ENCODE peak calls at places on chromosomes 7 and 10, in seven cellular contexts. T, K, D, O, P, U and Z are unnamed samples.

GRCh38 chr10:12835709-12836108 is 165.8 kb downstream of the CCDC3 start:
- DNase-seq in T (no peak), K (no peak), D (no peak), O (no peak), P (no peak), U (peak), Z (no peak)

GRCh38 chr10:111475720-111476119 is 398.9 kb downstream of the ADRA2A start:
- DNase-seq in T (no peak), K (no peak), D (peak), O (no peak), P (no peak), U (no peak), Z (no peak)

GRCh38 chr10:54667136-54667535 is 133.9 kb downstream of the PCDH15 start:
- DNase-seq in T (no peak), K (no peak), D (peak), O (no peak), P (no peak), U (no peak), Z (no peak)

GRCh38 chr10:99280472-99280871 is 44.8 kb upstream of the HPSE2 start:
- DNase-seq in T (no peak), K (no peak), D (no peak), O (no peak), P (no peak), U (no peak), Z (no peak)

GRCh38 chr10:12348870-12349627 is at the start of gene CAMK1D:
- DNase-seq in T (peak), K (peak), D (no peak), O (peak), P (peak), U (no peak), Z (peak)

GRCh38 chr7:4702961-4703512 is 20.9 kb downstream of the FOXK1 start:
- DNase-seq in T (no peak), K (no peak), D (no peak), O (no peak), P (peak), U (no peak), Z (peak)

GRCh38 chr7:35565927-35566326 is 129.0 kb downstream of the HERPUD2 start:
- DNase-seq in T (no peak), K (no peak), D (no peak), O (no peak), P (no peak), U (no peak), Z (no peak)

GRCh38 chr10:72079356-72079755 is 9.0 kb downstream of the SPOCK2 start:
- DNase-seq in T (peak), K (no peak), D (no peak), O (no peak), P (no peak), U (no peak), Z (no peak)

GRCh38 chr7:104686286-104686685 is 327.7 kb upstream of the KMT2E start:
- DNase-seq in T (no peak), K (no peak), D (no peak), O (no peak), P (no peak), U (no peak), Z (no peak)

GRCh38 chr7:28155964-28156363 is 24.6 kb downstream of the JAZF1 start:
- DNase-seq in T (no peak), K (no peak), D (peak), O (no peak), P (no peak), U (no peak), Z (no peak)

GRCh38 chr7:120060283-120060682 is 212.7 kb upstream of the KCND2 start:
- DNase-seq in T (no peak), K (no peak), D (no peak), O (no peak), P (no peak), U (no peak), Z (peak)

GRCh38 chr10:92792661-92793060 is 55.7 kb upstream of the EXOC6 start:
- DNase-seq in T (no peak), K (no peak), D (no peak), O (no peak), P (no peak), U (no peak), Z (no peak)

GRCh38 chr7:18895456-18895855 is 222.0 kb downstream of the TWIST1 start:
- DNase-seq in T (no peak), K (peak), D (no peak), O (no peak), P (no peak), U (peak), Z (no peak)

GRCh38 chr7:102860351-102860811 is 52.4 kb upstream of the LRRC17 start:
- DNase-seq in T (peak), K (no peak), D (peak), O (no peak), P (no peak), U (no peak), Z (no peak)

GRCh38 chr7:16193631-16194030 is 227.7 kb downstream of the CRPPA start:
- DNase-seq in T (no peak), K (no peak), D (no peak), O (no peak), P (no peak), U (no peak), Z (no peak)

GRCh38 chr7:121366852-121367431 is 29.2 kb downstream of the FAM3C start:
- DNase-seq in T (peak), K (peak), D (peak), O (peak), P (no peak), U (no peak), Z (peak)

GRCh38 chr10:116470071-116470470 is 42.4 kb downstream of the PNLIPRP3 start:
- DNase-seq in T (no peak), K (no peak), D (no peak), O (peak), P (no peak), U (no peak), Z (no peak)

GRCh38 chr7:16669581-16669980 is 23.6 kb downstream of the BZW2 start:
- DNase-seq in T (no peak), K (no peak), D (no peak), O (no peak), P (no peak), U (no peak), Z (no peak)

GRCh38 chr10:75107756-75108683 is 3.4 kb upstream of the SAMD8 start:
- DNase-seq in T (no peak), K (no peak), D (no peak), O (peak), P (no peak), U (peak), Z (peak)

GRCh38 chr7:48112431-48113165 is 23.5 kb downstream of the UPP1 start:
- DNase-seq in T (no peak), K (no peak), D (no peak), O (no peak), P (no peak), U (no peak), Z (no peak)

GRCh38 chr10:61890881-61891409 is 10.6 kb upstream of the ARID5B start:
- DNase-seq in T (no peak), K (no peak), D (no peak), O (no peak), P (no peak), U (no peak), Z (no peak)

GRCh38 chr7:134691820-134692705 is 45.4 kb downstream of the BPGM start:
- DNase-seq in T (no peak), K (no peak), D (no peak), O (no peak), P (no peak), U (no peak), Z (no peak)

GRCh38 chr10:11264481-11265044 is 246.9 kb downstream of the CELF2 start:
- DNase-seq in T (no peak), K (no peak), D (no peak), O (no peak), P (no peak), U (no peak), Z (no peak)

GRCh38 chr10:61465807-61466425 is 12.7 kb upstream of the TMEM26 start:
- DNase-seq in T (no peak), K (no peak), D (no peak), O (peak), P (peak), U (no peak), Z (peak)

GRCh38 chr10:47440207-47440606 is 43.7 kb downstream of the ANXA8 start:
- DNase-seq in T (no peak), K (no peak), D (no peak), O (no peak), P (no peak), U (no peak), Z (peak)

GRCh38 chr10:36534471-36535002 is 590.9 kb upstream of the ANKRD30A start:
- DNase-seq in T (no peak), K (peak), D (no peak), O (no peak), P (no peak), U (no peak), Z (peak)

GRCh38 chr10:24893127-24893526 is 59.3 kb downstream of the PRTFDC1 start:
- DNase-seq in T (no peak), K (no peak), D (no peak), O (no peak), P (no peak), U (no peak), Z (no peak)

DNA sequence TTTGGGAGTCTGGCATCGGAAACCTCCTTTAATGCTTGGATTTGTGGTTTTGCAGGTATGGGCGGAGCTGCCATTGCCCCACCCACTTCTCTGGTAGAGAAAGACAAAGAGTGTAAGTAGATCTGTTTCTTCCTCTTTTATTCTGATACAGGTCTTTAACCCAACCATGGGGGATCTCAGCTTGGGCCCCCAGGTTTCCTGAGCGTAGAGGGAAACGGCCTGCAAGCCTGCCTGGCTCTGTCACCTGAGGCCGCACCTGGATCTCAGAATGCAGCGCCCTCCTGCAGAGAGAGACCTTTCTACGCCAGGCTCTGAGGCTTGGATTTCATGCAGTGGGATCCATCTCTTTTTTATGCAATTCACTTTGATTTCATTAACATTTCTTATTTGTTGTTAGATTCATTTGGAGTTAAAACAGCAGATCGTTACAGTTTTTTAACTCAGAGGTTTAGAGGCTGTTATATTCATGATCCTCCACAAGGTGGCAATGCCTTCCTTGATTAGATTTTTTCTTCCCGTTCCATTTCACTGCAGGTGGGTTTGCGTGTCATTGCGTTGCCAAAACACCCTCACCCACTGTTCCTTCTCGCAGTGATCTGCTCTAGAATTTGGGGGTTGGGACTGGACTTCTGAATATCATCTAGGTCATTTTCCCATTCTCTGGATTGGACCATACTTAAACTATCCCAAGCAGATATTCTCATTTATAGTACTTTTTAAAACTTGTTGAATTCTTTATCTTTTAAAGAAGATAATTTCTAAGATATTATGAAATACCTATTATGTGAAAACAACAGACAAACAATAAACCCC is 20.0 kb downstream of the RBM17 start:
- DNase-seq in T (peak), K (peak), D (peak), O (peak), P (peak), U (peak), Z (peak)
- TF ChIP-seq MAX in T (no peak), K (no peak), D (no peak), O (no peak), P (no peak), U (no peak), Z (no peak)

DNA sequence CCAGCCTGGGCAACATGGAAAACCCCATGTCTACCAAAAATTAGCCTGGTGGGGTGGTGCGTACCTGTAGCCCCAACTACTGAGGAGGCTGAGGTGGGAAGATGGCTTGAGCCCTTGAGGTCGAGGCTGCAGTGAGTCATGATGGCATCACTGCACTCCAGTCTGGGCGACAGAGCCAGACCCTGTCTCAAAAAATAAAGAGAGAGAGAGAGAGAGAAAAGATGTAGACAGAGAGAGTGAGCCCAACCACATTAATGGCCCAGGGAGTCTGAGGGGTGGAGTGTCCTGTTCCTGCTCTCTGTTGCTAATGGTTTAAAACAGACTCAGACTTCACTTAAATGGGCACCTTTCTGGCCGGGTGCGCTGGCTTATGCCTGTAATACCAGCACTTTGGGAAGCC is 455.7 kb upstream of the GALNT17 start:
- DNase-seq in T (no peak), K (no peak), D (no peak), O (no peak), P (no peak), U (no peak), Z (no peak)
- TF ChIP-seq MAX in T (no peak), K (no peak), D (no peak), O (no peak), P (no peak), U (no peak), Z (no peak)

DNA sequence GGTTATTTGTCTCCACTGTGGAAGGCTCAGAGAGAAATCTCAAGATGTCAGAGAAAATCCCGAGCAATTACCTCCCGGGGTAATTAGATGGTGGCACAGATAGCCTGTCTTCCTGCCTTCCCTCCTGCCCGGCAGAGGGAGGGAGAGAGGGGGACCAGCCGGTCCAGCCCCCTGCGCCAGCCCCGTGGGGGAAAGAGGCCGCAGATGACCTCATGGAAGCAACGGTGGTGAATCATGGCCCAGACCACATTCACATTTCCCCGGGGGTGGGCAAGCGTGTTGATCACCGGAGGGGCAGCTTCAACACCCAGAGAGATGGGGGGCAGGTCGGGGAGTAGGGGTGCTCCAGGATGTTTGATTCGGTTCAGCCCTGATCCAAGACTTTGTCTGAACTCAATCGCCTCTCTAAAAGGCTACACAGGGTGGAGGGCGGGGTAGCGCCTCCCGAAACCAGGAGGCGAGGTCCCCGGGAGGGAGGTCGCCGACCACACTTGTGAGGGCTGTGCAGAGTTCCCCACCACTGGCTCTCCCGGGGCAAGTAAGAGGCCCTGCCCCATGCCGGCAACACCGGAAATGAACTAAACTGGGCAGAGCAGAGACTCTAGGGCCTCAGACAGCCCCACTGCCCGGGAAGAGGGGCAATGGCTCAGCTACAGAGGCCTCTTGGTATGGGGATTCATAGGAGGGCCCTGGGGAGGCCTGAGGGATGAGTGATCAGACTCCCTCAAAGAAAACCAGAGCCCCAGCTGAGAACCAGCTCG is 89.1 kb upstream of the MYL10 start:
- DNase-seq in T (peak), K (no peak), D (peak), O (no peak), P (no peak), U (no peak), Z (peak)
- TF ChIP-seq MAX in T (no peak), K (no peak), D (peak), O (no peak), P (no peak), U (no peak), Z (peak)

DNA sequence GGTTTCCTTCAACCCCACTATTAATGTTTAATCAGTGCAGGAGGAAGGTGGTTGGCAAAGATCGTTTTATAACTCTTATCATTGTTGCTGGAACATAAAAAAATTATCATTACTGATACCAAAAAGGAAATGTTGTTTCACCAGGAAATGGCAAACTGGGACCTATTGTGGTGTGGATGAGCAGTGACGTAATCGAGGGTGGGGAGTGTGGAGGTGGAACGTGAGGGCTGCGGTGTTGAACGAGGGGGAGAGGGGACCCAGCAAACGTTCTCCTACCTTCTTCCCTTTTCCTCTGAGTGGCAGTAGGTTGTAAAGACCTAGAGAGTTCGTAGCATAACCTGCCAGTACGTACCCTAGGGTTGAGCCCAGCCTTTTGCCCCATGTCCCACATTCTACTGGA is 71.9 kb upstream of the TOMM7 start:
- DNase-seq in T (no peak), K (no peak), D (no peak), O (no peak), P (no peak), U (no peak), Z (peak)
- TF ChIP-seq MAX in T (no peak), K (no peak), D (no peak), O (no peak), P (no peak), U (no peak), Z (no peak)

GRCh38 chr10:109959571-109960145 is 36.3 kb upstream of the XPNPEP1 start:
- DNase-seq in T (no peak), K (no peak), D (no peak), O (no peak), P (no peak), U (no peak), Z (no peak)

GRCh38 chr10:109958059-109958458 is 34.7 kb upstream of the XPNPEP1 start:
- DNase-seq in T (no peak), K (no peak), D (no peak), O (no peak), P (no peak), U (no peak), Z (no peak)

GRCh38 chr10:109953745-109954144 is 30.4 kb upstream of the XPNPEP1 start:
- DNase-seq in T (no peak), K (no peak), D (no peak), O (no peak), P (no peak), U (no peak), Z (no peak)

GRCh38 chr10:109957092-109957797 is 33.9 kb upstream of the XPNPEP1 start:
- DNase-seq in T (no peak), K (no peak), D (no peak), O (no peak), P (no peak), U (no peak), Z (no peak)

DNA sequence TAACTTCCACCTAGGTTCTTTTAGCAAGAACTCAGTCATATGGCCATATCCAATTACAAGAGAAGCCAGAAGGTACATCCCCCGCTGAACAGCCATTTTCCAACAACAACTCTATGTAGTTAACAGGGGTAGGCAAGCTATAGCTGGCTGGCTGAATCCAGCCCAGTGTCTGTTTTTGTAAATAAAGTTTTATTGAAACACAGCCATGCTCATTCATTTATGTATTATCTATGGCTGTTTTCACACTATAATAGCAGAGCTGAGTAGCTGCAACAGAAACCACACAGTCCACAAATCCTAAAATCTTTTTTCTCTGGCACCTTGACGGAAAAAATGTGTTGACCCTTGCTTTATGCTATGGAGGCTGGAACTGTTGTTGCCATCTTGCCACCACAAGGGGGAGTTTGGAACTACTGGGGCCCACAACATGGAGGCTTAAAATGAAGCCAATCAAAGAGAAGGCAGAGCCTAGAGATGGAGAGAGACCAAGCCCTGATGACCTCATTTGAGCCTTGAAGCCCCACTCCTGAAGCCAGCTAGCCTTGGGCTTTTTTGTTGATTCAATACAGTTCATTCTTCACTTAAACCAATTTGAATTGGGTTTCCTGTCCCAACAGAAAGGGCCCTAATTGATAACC is 33.3 kb upstream of the XPNPEP1 start:
- DNase-seq in T (peak), K (peak), D (peak), O (peak), P (peak), U (peak), Z (peak)
- TF ChIP-seq MAX in T (no peak), K (no peak), D (no peak), O (no peak), P (no peak), U (no peak), Z (no peak)

DNA sequence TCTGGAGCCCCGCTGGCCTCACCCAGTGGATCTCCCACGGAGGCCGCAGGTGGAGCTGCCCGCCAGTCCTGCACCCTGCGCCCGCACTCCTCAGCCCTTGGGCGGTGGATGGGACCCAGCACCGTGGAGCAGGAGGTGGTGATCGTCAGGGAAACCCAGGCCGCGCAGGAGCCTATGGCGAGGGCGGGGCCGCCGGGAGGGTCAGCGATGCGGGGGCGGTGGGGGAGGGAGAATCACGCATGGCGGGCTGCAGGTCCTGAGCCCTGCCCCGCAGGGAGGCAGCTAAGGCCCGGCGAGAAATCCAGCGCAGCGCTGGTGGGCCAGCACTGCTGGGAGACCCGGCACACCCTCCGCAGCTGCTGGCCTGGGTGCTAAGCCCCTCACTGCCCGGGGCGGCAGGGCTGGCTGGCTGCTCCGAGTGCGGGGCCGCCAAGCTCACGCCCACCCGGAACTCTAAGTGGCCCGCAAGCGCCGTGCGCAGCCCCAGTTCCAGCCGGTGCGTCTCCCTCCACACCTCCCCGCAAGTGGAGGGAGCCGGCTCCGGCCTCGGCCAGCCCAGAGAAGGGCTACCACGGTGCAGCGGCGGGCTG is 524.8 kb upstream of the TPK1 start:
- DNase-seq in T (no peak), K (no peak), D (no peak), O (no peak), P (peak), U (no peak), Z (no peak)
- TF ChIP-seq MAX in T (no peak), K (no peak), D (no peak), O (no peak), P (no peak), U (no peak), Z (no peak)

GRCh38 chr10:77332256-77332655 is 305.4 kb downstream of the KCNMA1 start:
- DNase-seq in T (no peak), K (no peak), D (no peak), O (no peak), P (no peak), U (no peak), Z (no peak)
- TF ChIP-seq MAX in T (no peak), K (no peak), D (no peak), O (no peak), P (no peak), U (no peak), Z (no peak)